ENCODE peak calls at places on chromosomes 4 and X, in five cellular contexts. One of them, this sample, is unnamed.

GRCh38 chr4:5710962-5711478 is at the start of gene EVC:
- DNase-seq in colonic mucosa: peak; percentile 68
- DNase-seq in cardiac fibroblast: peak; percentile 78
- DNase-seq in mammary epithelial cell: peak; percentile 58
- DNase-seq in psoas muscle: peak; percentile 85
- DNase-seq in this sample: no peak

GRCh38 chr4:121397941-121398601 is 17.3 kb upstream of the QRFPR start:
- DNase-seq in psoas muscle: no peak
- DNase-seq in mammary epithelial cell: no peak
- DNase-seq in colonic mucosa: no peak
- DNase-seq in cardiac fibroblast: no peak
- DNase-seq in this sample: peak; percentile 78

GRCh38 chr4:88005086-88005485 is 2.3 kb upstream of the PKD2 start:
- DNase-seq in cardiac fibroblast: peak; percentile 58
- DNase-seq in mammary epithelial cell: no peak
- DNase-seq in psoas muscle: peak; percentile 57
- DNase-seq in colonic mucosa: no peak
- DNase-seq in this sample: no peak

GRCh38 chrX:85365370-85365995 is 14.0 kb downstream of the POF1B start:
- DNase-seq in colonic mucosa: no peak
- DNase-seq in psoas muscle: no peak
- DNase-seq in mammary epithelial cell: no peak
- DNase-seq in cardiac fibroblast: no peak
- DNase-seq in this sample: no peak

GRCh38 chr4:5041609-5042234 is 9.6 kb upstream of the STK32B start:
- DNase-seq in mammary epithelial cell: no peak
- DNase-seq in cardiac fibroblast: no peak
- DNase-seq in psoas muscle: no peak
- DNase-seq in colonic mucosa: no peak
- DNase-seq in this sample: no peak

GRCh38 chr4:13611283-13611842 is 16.2 kb downstream of the BOD1L1 start:
- DNase-seq in cardiac fibroblast: peak; percentile 65
- DNase-seq in psoas muscle: no peak
- DNase-seq in colonic mucosa: no peak
- DNase-seq in mammary epithelial cell: peak; percentile 40
- DNase-seq in this sample: no peak

GRCh38 chrX:4710618-4711433 is 997.4 kb upstream of the PRKX start:
- DNase-seq in psoas muscle: no peak
- DNase-seq in mammary epithelial cell: peak; percentile 80
- DNase-seq in cardiac fibroblast: no peak
- DNase-seq in colonic mucosa: no peak
- DNase-seq in this sample: no peak

GRCh38 chrX:88863726-88864125 is 116.7 kb downstream of the CPXCR1 start:
- DNase-seq in psoas muscle: no peak
- DNase-seq in mammary epithelial cell: no peak
- DNase-seq in cardiac fibroblast: no peak
- DNase-seq in colonic mucosa: no peak
- DNase-seq in this sample: no peak

GRCh38 chrX:148135738-148136137 is 154.6 kb downstream of the FMR1NB start:
- DNase-seq in colonic mucosa: no peak
- DNase-seq in cardiac fibroblast: peak; percentile 37
- DNase-seq in mammary epithelial cell: peak; percentile 60
- DNase-seq in psoas muscle: no peak
- DNase-seq in this sample: no peak

GRCh38 chrX:134764202-134764785 is 106.0 kb upstream of the PLAC1 start:
- DNase-seq in mammary epithelial cell: peak; percentile 30
- DNase-seq in psoas muscle: no peak
- DNase-seq in colonic mucosa: no peak
- DNase-seq in cardiac fibroblast: peak; percentile 54
- DNase-seq in this sample: no peak

GRCh38 chr4:120812216-120812615 is 110.3 kb downstream of the PRDM5 start:
- DNase-seq in colonic mucosa: no peak
- DNase-seq in psoas muscle: no peak
- DNase-seq in mammary epithelial cell: peak; percentile 14
- DNase-seq in cardiac fibroblast: no peak
- DNase-seq in this sample: no peak

GRCh38 chrX:69120476-69120875 is 44.8 kb downstream of the PJA1 start:
- DNase-seq in psoas muscle: no peak
- DNase-seq in cardiac fibroblast: no peak
- DNase-seq in colonic mucosa: no peak
- DNase-seq in mammary epithelial cell: no peak
- DNase-seq in this sample: no peak

GRCh38 chrX:120365320-120365719 is 3.4 kb downstream of the ATP1B4 start:
- DNase-seq in mammary epithelial cell: no peak
- DNase-seq in colonic mucosa: peak; percentile 47
- DNase-seq in cardiac fibroblast: peak; percentile 21
- DNase-seq in psoas muscle: peak; percentile 91
- DNase-seq in this sample: no peak

GRCh38 chr4:88659061-88659889 is 38.4 kb downstream of the NAP1L5 start:
- DNase-seq in psoas muscle: peak; percentile 50
- DNase-seq in colonic mucosa: peak; percentile 49
- DNase-seq in mammary epithelial cell: peak; percentile 82
- DNase-seq in cardiac fibroblast: peak; percentile 85
- DNase-seq in this sample: peak; percentile 74

GRCh38 chr4:36269116-36269515 is 12.3 kb upstream of the DTHD1 start:
- DNase-seq in cardiac fibroblast: peak; percentile 11
- DNase-seq in colonic mucosa: no peak
- DNase-seq in psoas muscle: no peak
- DNase-seq in mammary epithelial cell: no peak
- DNase-seq in this sample: no peak

GRCh38 chr4:82891728-82892466 is 944 bp upstream of the SEC31A start:
- DNase-seq in psoas muscle: no peak
- DNase-seq in mammary epithelial cell: no peak
- DNase-seq in colonic mucosa: no peak
- DNase-seq in cardiac fibroblast: peak; percentile 27
- DNase-seq in this sample: no peak

GRCh38 chr4:93828830-93829530 is 427 bp downstream of the ATOH1 start:
- DNase-seq in cardiac fibroblast: no peak
- DNase-seq in mammary epithelial cell: no peak
- DNase-seq in psoas muscle: peak; percentile 50
- DNase-seq in colonic mucosa: peak; percentile 53
- DNase-seq in this sample: no peak

GRCh38 chrX:107691024-107691448 is 62.7 kb downstream of the PRPS1 start:
- DNase-seq in colonic mucosa: no peak
- DNase-seq in mammary epithelial cell: no peak
- DNase-seq in cardiac fibroblast: no peak
- DNase-seq in psoas muscle: no peak
- DNase-seq in this sample: no peak

GRCh38 chr4:106565727-106566126 is 197.1 kb upstream of the GIMD1 start:
- DNase-seq in psoas muscle: no peak
- DNase-seq in colonic mucosa: no peak
- DNase-seq in cardiac fibroblast: peak; percentile 46
- DNase-seq in mammary epithelial cell: peak; percentile 46
- DNase-seq in this sample: no peak

GRCh38 chrX:103792916-103793540 is 16.4 kb downstream of the PLP1 start:
- DNase-seq in cardiac fibroblast: peak; percentile 87
- DNase-seq in colonic mucosa: no peak
- DNase-seq in mammary epithelial cell: peak; percentile 77
- DNase-seq in psoas muscle: no peak
- DNase-seq in this sample: no peak

GRCh38 chr4:185559913-185560281 is 24.6 kb upstream of the PDLIM3 start:
- DNase-seq in colonic mucosa: peak; percentile 63
- DNase-seq in psoas muscle: peak; percentile 64
- DNase-seq in mammary epithelial cell: peak; percentile 75
- DNase-seq in cardiac fibroblast: peak; percentile 77
- DNase-seq in this sample: no peak

GRCh38 chr4:24278693-24279092 is 305.7 kb downstream of the DHX15 start:
- DNase-seq in psoas muscle: no peak
- DNase-seq in mammary epithelial cell: no peak
- DNase-seq in cardiac fibroblast: peak; percentile 66
- DNase-seq in colonic mucosa: no peak
- DNase-seq in this sample: no peak

GRCh38 chr4:61739899-61740298 is 539.8 kb downstream of the ADGRL3 start:
- DNase-seq in psoas muscle: no peak
- DNase-seq in colonic mucosa: no peak
- DNase-seq in mammary epithelial cell: no peak
- DNase-seq in cardiac fibroblast: no peak
- DNase-seq in this sample: no peak

GRCh38 chr4:36242629-36243354 is 1.5 kb downstream of the ARAP2 start:
- DNase-seq in psoas muscle: no peak
- DNase-seq in colonic mucosa: no peak
- DNase-seq in cardiac fibroblast: no peak
- DNase-seq in mammary epithelial cell: no peak
- DNase-seq in this sample: no peak

GRCh38 chr4:101279377-101279871 is 67.9 kb downstream of the PPP3CA start:
- DNase-seq in colonic mucosa: peak; percentile 39
- DNase-seq in psoas muscle: no peak
- DNase-seq in cardiac fibroblast: peak; percentile 97
- DNase-seq in mammary epithelial cell: no peak
- DNase-seq in this sample: no peak

GRCh38 chr4:58961283-58961682 is 1851.1 kb upstream of the IGFBP7 start:
- DNase-seq in colonic mucosa: no peak
- DNase-seq in mammary epithelial cell: no peak
- DNase-seq in cardiac fibroblast: no peak
- DNase-seq in psoas muscle: no peak
- DNase-seq in this sample: no peak

GRCh38 chr4:18689308-18689915 is 667.9 kb upstream of the LCORL start:
- DNase-seq in cardiac fibroblast: peak; percentile 78
- DNase-seq in mammary epithelial cell: peak; percentile 28
- DNase-seq in psoas muscle: no peak
- DNase-seq in colonic mucosa: peak; percentile 72
- DNase-seq in this sample: peak; percentile 31

GRCh38 chr4:47032405-47033106 is 1.2 kb downstream of the GABRB1 start:
- DNase-seq in mammary epithelial cell: peak; percentile 14
- DNase-seq in cardiac fibroblast: peak; percentile 54
- DNase-seq in colonic mucosa: peak; percentile 52
- DNase-seq in psoas muscle: no peak
- DNase-seq in this sample: no peak

GRCh38 chr4:46844325-46844917 is 64.6 kb downstream of the COX7B2 start:
- DNase-seq in colonic mucosa: peak; percentile 50
- DNase-seq in mammary epithelial cell: peak; percentile 7
- DNase-seq in cardiac fibroblast: peak; percentile 76
- DNase-seq in psoas muscle: no peak
- DNase-seq in this sample: peak; percentile 10

GRCh38 chr4:80431203-80431602 is 95.7 kb downstream of the CFAP299 start:
- DNase-seq in mammary epithelial cell: no peak
- DNase-seq in colonic mucosa: no peak
- DNase-seq in psoas muscle: no peak
- DNase-seq in cardiac fibroblast: no peak
- DNase-seq in this sample: no peak

GRCh38 chrX:31334997-31335396 is 263.2 kb upstream of the FTHL17 start:
- DNase-seq in cardiac fibroblast: no peak
- DNase-seq in colonic mucosa: no peak
- DNase-seq in psoas muscle: no peak
- DNase-seq in mammary epithelial cell: no peak
- DNase-seq in this sample: no peak

GRCh38 chr4:76987153-76987562 is 37.6 kb downstream of the SEPTIN11 start:
- DNase-seq in mammary epithelial cell: no peak
- DNase-seq in colonic mucosa: no peak
- DNase-seq in cardiac fibroblast: peak; percentile 99
- DNase-seq in psoas muscle: no peak
- DNase-seq in this sample: no peak
- H3K4me3 ChIP-seq in mammary epithelial cell: no peak overlapping the region
- H3K4me3 ChIP-seq in colonic mucosa: no peak overlapping the region
- H3K4me3 ChIP-seq in cardiac fibroblast: peak overlapping the region; percentile 42
- H3K4me3 ChIP-seq in psoas muscle: no peak overlapping the region
- H3K4me3 ChIP-seq in this sample: no peak overlapping the region

DNA sequence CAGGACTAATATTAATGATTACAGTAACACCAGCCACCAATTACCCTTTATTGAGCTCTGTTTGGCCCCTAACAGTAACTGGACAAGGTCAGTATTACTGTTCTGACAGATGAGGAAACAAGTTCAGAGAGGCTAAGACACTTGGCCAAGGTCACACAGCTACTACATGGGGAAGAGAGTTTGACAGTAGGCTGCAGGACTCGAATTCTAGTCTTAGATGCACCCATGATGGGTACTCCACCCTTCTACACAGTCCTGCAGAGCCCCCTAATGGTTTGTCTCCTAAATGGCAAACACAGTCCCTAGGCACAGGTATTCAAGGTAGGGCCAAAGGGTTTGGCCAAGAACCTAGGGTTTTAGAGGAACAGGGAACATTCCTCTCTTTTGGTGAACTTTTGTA is 93.9 kb downstream of the NSUN7 start:
- DNase-seq in cardiac fibroblast: no peak
- DNase-seq in psoas muscle: no peak
- DNase-seq in mammary epithelial cell: no peak
- DNase-seq in colonic mucosa: peak; percentile 25
- DNase-seq in this sample: no peak
- TF ChIP-seq CTCF in cardiac fibroblast: no peak
- TF ChIP-seq CTCF in psoas muscle: peak; percentile 39
- TF ChIP-seq CTCF in mammary epithelial cell: no peak
- TF ChIP-seq CTCF in colonic mucosa: no peak
- TF ChIP-seq CTCF in this sample: peak; percentile 21

GRCh38 chr4:144189121-144189520 is 48.6 kb upstream of the GYPA start:
- DNase-seq in colonic mucosa: no peak
- DNase-seq in psoas muscle: no peak
- DNase-seq in mammary epithelial cell: no peak
- DNase-seq in cardiac fibroblast: no peak
- DNase-seq in this sample: no peak
- H3K4me3 ChIP-seq in colonic mucosa: no peak overlapping the region
- H3K4me3 ChIP-seq in psoas muscle: no peak overlapping the region
- H3K4me3 ChIP-seq in mammary epithelial cell: no peak overlapping the region
- H3K4me3 ChIP-seq in cardiac fibroblast: no peak overlapping the region
- H3K4me3 ChIP-seq in this sample: no peak overlapping the region

DNA sequence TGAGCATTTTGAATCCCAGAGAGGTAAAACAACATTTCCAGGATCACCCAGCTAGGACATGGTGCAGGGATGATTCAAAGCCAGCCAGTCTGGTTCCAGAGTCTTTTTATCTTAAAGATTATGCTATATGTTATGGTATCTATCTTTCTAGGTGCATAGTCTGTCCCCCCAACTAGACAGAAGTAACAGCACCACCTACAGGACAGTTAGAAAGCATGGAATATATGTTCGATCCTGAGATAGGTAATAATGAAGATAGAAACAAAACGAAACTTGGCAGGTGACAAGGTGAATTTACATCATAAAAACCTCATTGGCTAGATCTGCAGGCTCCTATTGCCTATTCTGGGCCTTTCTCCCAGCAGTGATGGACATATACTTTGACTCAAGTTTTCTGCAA is 723.2 kb downstream of the SMARCA1 start:
- DNase-seq in psoas muscle: no peak
- DNase-seq in mammary epithelial cell: no peak
- DNase-seq in cardiac fibroblast: no peak
- DNase-seq in colonic mucosa: no peak
- DNase-seq in this sample: no peak
- TF ChIP-seq CTCF in psoas muscle: no peak
- TF ChIP-seq CTCF in mammary epithelial cell: no peak
- TF ChIP-seq CTCF in cardiac fibroblast: no peak
- TF ChIP-seq CTCF in colonic mucosa: no peak
- TF ChIP-seq CTCF in this sample: peak; percentile 32

DNA sequence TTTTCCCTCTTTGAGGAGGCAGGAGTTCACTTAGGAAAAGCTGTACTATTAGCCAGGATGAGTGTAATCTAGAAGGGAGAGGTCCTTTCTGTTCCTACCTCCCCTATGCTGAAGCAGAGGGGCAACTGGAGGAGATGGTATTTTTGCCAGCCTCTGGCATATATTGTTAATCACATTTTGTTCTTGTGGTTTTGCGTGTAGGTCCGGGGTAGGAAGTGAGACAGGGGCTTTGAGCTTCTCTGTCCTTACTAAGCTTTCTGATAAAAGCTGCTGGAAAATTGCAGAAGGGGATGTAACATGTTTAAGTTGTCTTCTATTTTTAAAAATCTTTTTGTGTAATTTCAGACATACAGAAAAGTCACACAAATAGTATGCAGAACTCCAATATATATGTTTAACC is 493.0 kb upstream of the NR3C2 start:
- DNase-seq in colonic mucosa: no peak
- DNase-seq in psoas muscle: no peak
- DNase-seq in mammary epithelial cell: no peak
- DNase-seq in cardiac fibroblast: no peak
- DNase-seq in this sample: no peak
- H3K4me3 ChIP-seq in colonic mucosa: no peak overlapping the region
- H3K4me3 ChIP-seq in psoas muscle: no peak overlapping the region
- H3K4me3 ChIP-seq in mammary epithelial cell: no peak overlapping the region
- H3K4me3 ChIP-seq in cardiac fibroblast: no peak overlapping the region
- H3K4me3 ChIP-seq in this sample: no peak overlapping the region